ENCODE peak calls at places on chromosomes 2 and 18, in five cellular contexts. F is OCI-LY7, A is mammary epithelial cell, T is adrenal gland, P is uterus. U is an unnamed sample.

GRCh38 chr2:96065381-96065930 is 30.7 kb upstream of the GPAT2 start:
- DNase-seq in F (no peak), A (no peak), T (no peak), P (no peak), U (peak)

GRCh38 chr2:8605350-8606065 is 76.3 kb upstream of the ID2 start:
- DNase-seq in A (no peak), F (no peak), P (no peak), T (no peak), U (no peak)

GRCh38 chr2:38534746-38535403 is 67.9 kb downstream of the HNRNPLL start:
- DNase-seq in F (no peak), P (peak), T (no peak), A (no peak), U (no peak)

GRCh38 chr2:119487434-119488244 is 36.6 kb downstream of the SCTR start:
- DNase-seq in T (peak), P (no peak), F (peak), A (no peak), U (peak)

GRCh38 chr2:7813541-7814310 is 868.1 kb upstream of the ID2 start:
- DNase-seq in F (no peak), A (peak), T (no peak), P (no peak), U (no peak)

GRCh38 chr18:27616324-27616723 is 431.2 kb upstream of the CHST9 start:
- DNase-seq in T (no peak), P (no peak), F (no peak), A (no peak), U (no peak)

GRCh38 chr2:212107989-212108388 is 430.6 kb downstream of the ERBB4 start:
- DNase-seq in T (no peak), P (no peak), A (no peak), F (no peak), U (no peak)

GRCh38 chr2:112189001-112189556 is 50.9 kb downstream of the FBLN7 start:
- DNase-seq in A (no peak), T (no peak), F (no peak), P (no peak), U (no peak)

GRCh38 chr18:31241900-31242409 is 76.0 kb upstream of the DSG1 start:
- DNase-seq in A (peak), F (no peak), T (no peak), P (no peak), U (no peak)

GRCh38 chr2:96386470-96386869 is 50.9 kb downstream of the NCAPH start:
- DNase-seq in T (no peak), P (no peak), F (no peak), A (peak), U (no peak)

GRCh38 chr18:9092665-9093064 is 9.8 kb upstream of the NDUFV2 start:
- DNase-seq in T (no peak), A (no peak), F (no peak), P (no peak), U (no peak)

GRCh38 chr18:78675231-78675630 is 304.4 kb upstream of the SALL3 start:
- DNase-seq in A (no peak), F (no peak), P (no peak), T (no peak), U (no peak)

GRCh38 chr2:144629937-144630336 is 110.0 kb upstream of the ZEB2 start:
- DNase-seq in F (no peak), T (no peak), P (no peak), A (no peak), U (no peak)

GRCh38 chr2:122186761-122187222 is 431.3 kb downstream of the TSN start:
- DNase-seq in P (no peak), F (no peak), A (no peak), T (no peak), U (no peak)

GRCh38 chr2:158459161-158460003 is 2.6 kb downstream of the PKP4 start:
- DNase-seq in P (no peak), T (no peak), F (no peak), A (peak), U (no peak)

GRCh38 chr2:74860521-74860920 is 26.6 kb downstream of the HK2 start:
- DNase-seq in F (no peak), P (no peak), T (no peak), A (no peak), U (no peak)

GRCh38 chr2:179588486-179589145 is 272.8 kb downstream of the ZNF385B start:
- DNase-seq in A (no peak), P (no peak), T (no peak), F (no peak), U (no peak)

GRCh38 chr18:57088883-57089282 is 58.0 kb upstream of the BOD1L2 start:
- DNase-seq in P (no peak), T (no peak), A (no peak), F (peak), U (no peak)

GRCh38 chr2:232276084-232276738 is 102.3 kb upstream of the ALPP start:
- DNase-seq in A (no peak), P (no peak), F (no peak), T (no peak), U (no peak)
- H3K27ac ChIP-seq in A (no peak), P (no peak), F (no peak), T (no peak), U (no peak)

DNA sequence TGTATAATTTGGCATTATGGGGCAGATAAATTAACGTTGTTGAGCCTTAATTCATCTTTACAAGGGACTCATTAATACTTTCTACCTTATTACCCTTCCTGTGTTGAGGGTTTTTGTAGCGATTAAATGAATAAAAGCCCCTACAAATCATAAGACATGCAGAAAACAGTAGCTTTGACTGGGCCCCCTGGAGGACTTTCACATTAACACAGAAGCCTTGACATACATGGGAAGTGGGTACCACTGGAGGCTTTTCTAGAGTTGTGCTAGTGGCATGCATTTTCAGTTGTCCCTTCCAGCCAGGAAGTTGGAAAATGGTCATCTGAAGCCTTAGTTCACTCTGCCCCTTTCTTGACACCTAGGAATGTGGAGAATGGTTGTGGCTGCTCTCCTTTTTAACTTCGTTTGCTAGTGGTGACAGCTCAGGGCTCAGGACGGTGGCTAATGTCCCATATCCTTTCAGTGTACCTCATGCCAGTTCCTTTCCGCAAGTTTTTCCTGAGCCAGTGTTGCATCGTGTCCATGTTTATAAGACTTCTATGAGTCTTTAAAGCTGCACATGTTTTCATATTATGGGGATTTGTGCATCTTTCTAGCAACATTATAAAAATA is 30.3 kb downstream of the MTA3 start:
- DNase-seq in F (peak), A (no peak), T (no peak), P (no peak), U (no peak)
- TF ChIP-seq CTCF in F (peak), A (no peak), T (no peak), P (no peak), U (no peak)

GRCh38 chr2:19736191-19736831 is 165.5 kb downstream of the TTC32 start:
- DNase-seq in T (no peak), A (no peak), P (no peak), F (no peak), U (no peak)

GRCh38 chr2:19733951-19734425 is 167.8 kb downstream of the TTC32 start:
- DNase-seq in A (no peak), T (no peak), F (no peak), P (no peak), U (no peak)

GRCh38 chr2:19739256-19739655 is 162.5 kb downstream of the TTC32 start:
- DNase-seq in A (no peak), P (no peak), T (no peak), F (no peak), U (no peak)

GRCh38 chr2:19743641-19744040 is 158.1 kb downstream of the TTC32 start:
- DNase-seq in F (no peak), A (no peak), T (no peak), P (no peak), U (no peak)

DNA sequence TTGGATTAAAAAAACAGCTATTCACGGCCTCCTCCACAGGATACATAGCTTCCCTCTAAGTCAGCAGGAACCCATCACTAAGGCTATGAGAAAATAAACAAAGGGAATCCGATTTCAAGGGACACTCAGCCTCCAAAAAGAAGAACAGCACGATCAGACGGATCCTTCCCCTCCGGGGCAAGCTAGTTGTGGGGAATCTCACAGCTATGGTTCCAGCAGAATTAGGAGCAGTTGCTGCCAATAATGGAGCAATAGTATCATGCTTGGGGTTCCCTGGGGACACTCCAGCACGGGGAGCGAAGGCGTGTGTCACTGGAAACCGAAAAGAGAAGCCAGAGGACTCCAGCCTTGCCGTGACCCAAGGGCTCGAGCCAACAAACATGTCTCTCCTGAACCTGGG is 163.1 kb downstream of the TTC32 start:
- DNase-seq in P (peak), T (no peak), A (no peak), F (no peak), U (no peak)
- H3K4me3 ChIP-seq in P (no peak), T (no peak), A (no peak), F (no peak), U (no peak)

GRCh38 chr2:189022002-189022401 is 47.8 kb downstream of the COL3A1 start:
- DNase-seq in T (no peak), F (no peak), A (no peak), P (peak), U (no peak)
- H3K27ac ChIP-seq in T (peak), F (no peak), A (no peak), P (peak), U (no peak)

GRCh38 chr18:72541871-72542690 is 2.1 kb downstream of the CBLN2 start:
- DNase-seq in P (no peak), A (no peak), F (no peak), T (no peak), U (no peak)
- TF ChIP-seq CTCF in P (no peak), A (no peak), F (no peak), T (no peak), U (no peak)

GRCh38 chr2:222290691-222291484 is 7.9 kb downstream of the PAX3 start:
- DNase-seq in P (no peak), F (no peak), T (no peak), A (no peak), U (no peak)
- H3K4me3 ChIP-seq in P (no peak), F (no peak), T (no peak), A (no peak), U (no peak)

DNA sequence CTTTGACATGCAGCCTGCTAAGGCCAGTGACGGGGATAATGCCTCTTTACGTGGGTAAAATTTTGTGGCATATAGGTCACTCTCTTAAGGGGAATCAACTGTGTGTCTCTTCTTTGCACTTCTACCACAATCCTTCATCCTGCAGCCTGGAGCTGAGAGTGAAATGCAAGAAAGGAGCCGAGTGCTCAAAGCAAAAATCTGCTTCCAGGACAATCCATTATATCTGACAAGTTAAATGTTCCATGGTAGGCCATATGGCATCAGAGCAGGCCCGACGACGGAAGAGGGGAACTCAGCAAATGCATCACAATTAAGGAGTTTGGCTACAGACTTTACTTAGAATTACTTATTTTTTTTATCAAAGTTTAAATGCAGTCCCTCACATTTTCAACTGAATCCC is 171.2 kb downstream of the TCF4 start:
- DNase-seq in F (no peak), P (no peak), T (no peak), A (no peak), U (no peak)
- H3K27ac ChIP-seq in F (peak), P (peak), T (no peak), A (no peak), U (no peak)

GRCh38 chr2:178193823-178194599 is at the start of gene OSBPL6:
- DNase-seq in T (peak), P (peak), F (peak), A (peak), U (peak)
- TF ChIP-seq CTCF in T (no peak), P (peak), F (no peak), A (no peak), U (no peak)

DNA sequence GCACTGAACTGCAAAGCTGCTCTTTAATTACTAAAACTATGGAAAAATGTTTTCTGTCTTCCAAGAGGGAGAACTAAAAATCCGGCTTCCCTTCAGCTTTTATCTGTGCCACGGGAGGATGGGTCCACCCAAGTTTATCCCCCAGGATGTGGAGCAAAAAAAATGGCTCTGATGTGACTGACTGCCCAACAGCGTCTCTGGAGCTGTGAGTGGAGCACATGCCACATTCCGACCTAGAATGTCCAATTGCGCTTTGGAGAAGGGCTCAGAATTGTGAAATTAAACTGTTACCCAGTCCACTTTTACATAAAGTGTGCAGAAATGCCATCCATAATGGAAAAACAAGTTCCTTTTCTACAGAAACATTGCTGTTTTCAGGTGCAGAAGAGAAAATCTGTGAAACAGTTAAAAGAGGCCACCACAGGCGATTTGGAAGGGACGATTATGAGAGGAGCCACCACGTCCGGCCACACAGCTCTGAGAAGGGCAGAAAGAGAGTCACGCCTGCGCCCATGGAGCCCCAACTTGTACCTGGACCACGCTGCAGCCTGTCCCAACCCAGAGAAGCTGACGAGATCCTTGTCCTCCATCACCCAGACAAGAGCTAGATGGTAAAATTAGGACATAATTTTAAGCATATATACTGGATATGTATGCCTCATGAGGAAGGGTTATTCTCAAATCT is 99.9 kb upstream of the TPO start:
- DNase-seq in A (no peak), T (no peak), F (no peak), P (no peak), U (no peak)
- H3K4me3 ChIP-seq in A (no peak), T (no peak), F (no peak), P (no peak), U (no peak)

GRCh38 chr18:46343456-46343855 is 239.3 kb downstream of the HAUS1 start:
- DNase-seq in A (no peak), F (no peak), P (no peak), T (no peak), U (no peak)
- H3K27ac ChIP-seq in A (no peak), F (no peak), P (no peak), T (no peak), U (peak)